ENCODE peak calls at places on chromosomes 6 and 20, in eight cellular contexts. One of them, this sample, is unnamed.

GRCh38 chr20:1509237-1509636 is 18.0 kb upstream of the SIRPB2 start:
- DNase-seq in CD8-positive, alpha-beta T cell: no peak
- DNase-seq in cardiac septum: no peak
- DNase-seq in mesenchymal stem cell: no peak
- DNase-seq in activated T-cell treated with anti-CD3 and anti-CD28 coated beads for 1 hour: peak; percentile 6
- DNase-seq in activated CD4-positive, alpha-beta T cell treated with anti-CD3 and anti-CD28 coated beads, Interleukin-2, amount 50 U/mL, for 4 hours: peak; percentile 18
- DNase-seq in epithelial cell of esophagus: peak; percentile 50
- DNase-seq in AG09309: no peak
- DNase-seq in this sample: no peak

GRCh38 chr6:42702200-42702599 is 20.2 kb downstream of the PRPH2 start:
- DNase-seq in CD8-positive, alpha-beta T cell: no peak
- DNase-seq in cardiac septum: no peak
- DNase-seq in mesenchymal stem cell: peak; percentile 87
- DNase-seq in activated T-cell treated with anti-CD3 and anti-CD28 coated beads for 1 hour: no peak
- DNase-seq in activated CD4-positive, alpha-beta T cell treated with anti-CD3 and anti-CD28 coated beads, Interleukin-2, amount 50 U/mL, for 4 hours: no peak
- DNase-seq in epithelial cell of esophagus: peak; percentile 89
- DNase-seq in AG09309: no peak
- DNase-seq in this sample: peak; percentile 38

GRCh38 chr6:128161263-128161662 is 260.4 kb upstream of the THEMIS start:
- DNase-seq in CD8-positive, alpha-beta T cell: no peak
- DNase-seq in cardiac septum: no peak
- DNase-seq in mesenchymal stem cell: no peak
- DNase-seq in activated T-cell treated with anti-CD3 and anti-CD28 coated beads for 1 hour: no peak
- DNase-seq in activated CD4-positive, alpha-beta T cell treated with anti-CD3 and anti-CD28 coated beads, Interleukin-2, amount 50 U/mL, for 4 hours: no peak
- DNase-seq in epithelial cell of esophagus: no peak
- DNase-seq in AG09309: no peak
- DNase-seq in this sample: no peak

GRCh38 chr6:134217110-134217509 is 100.8 kb downstream of the SGK1 start:
- DNase-seq in CD8-positive, alpha-beta T cell: no peak
- DNase-seq in cardiac septum: no peak
- DNase-seq in mesenchymal stem cell: peak; percentile 27
- DNase-seq in activated T-cell treated with anti-CD3 and anti-CD28 coated beads for 1 hour: no peak
- DNase-seq in activated CD4-positive, alpha-beta T cell treated with anti-CD3 and anti-CD28 coated beads, Interleukin-2, amount 50 U/mL, for 4 hours: no peak
- DNase-seq in epithelial cell of esophagus: no peak
- DNase-seq in AG09309: no peak
- DNase-seq in this sample: no peak

GRCh38 chr20:2986466-2986865 is 57.0 kb upstream of the GNRH2 start:
- DNase-seq in CD8-positive, alpha-beta T cell: no peak
- DNase-seq in cardiac septum: no peak
- DNase-seq in mesenchymal stem cell: peak; percentile 26
- DNase-seq in activated T-cell treated with anti-CD3 and anti-CD28 coated beads for 1 hour: no peak
- DNase-seq in activated CD4-positive, alpha-beta T cell treated with anti-CD3 and anti-CD28 coated beads, Interleukin-2, amount 50 U/mL, for 4 hours: no peak
- DNase-seq in epithelial cell of esophagus: peak; percentile 91
- DNase-seq in AG09309: no peak
- DNase-seq in this sample: no peak

GRCh38 chr6:42783876-42784738 is 2.3 kb downstream of the BICRAL start:
- DNase-seq in CD8-positive, alpha-beta T cell: no peak
- DNase-seq in cardiac septum: no peak
- DNase-seq in mesenchymal stem cell: no peak
- DNase-seq in activated T-cell treated with anti-CD3 and anti-CD28 coated beads for 1 hour: no peak
- DNase-seq in activated CD4-positive, alpha-beta T cell treated with anti-CD3 and anti-CD28 coated beads, Interleukin-2, amount 50 U/mL, for 4 hours: no peak
- DNase-seq in epithelial cell of esophagus: no peak
- DNase-seq in AG09309: no peak
- DNase-seq in this sample: no peak

GRCh38 chr20:37744347-37744746 is 50.5 kb downstream of the CTNNBL1 start:
- DNase-seq in CD8-positive, alpha-beta T cell: no peak
- DNase-seq in cardiac septum: no peak
- DNase-seq in mesenchymal stem cell: no peak
- DNase-seq in activated T-cell treated with anti-CD3 and anti-CD28 coated beads for 1 hour: no peak
- DNase-seq in activated CD4-positive, alpha-beta T cell treated with anti-CD3 and anti-CD28 coated beads, Interleukin-2, amount 50 U/mL, for 4 hours: no peak
- DNase-seq in epithelial cell of esophagus: no peak
- DNase-seq in AG09309: no peak
- DNase-seq in this sample: no peak

GRCh38 chr6:41449399-41450245 is 96.6 kb upstream of the FOXP4 start:
- DNase-seq in CD8-positive, alpha-beta T cell: no peak
- DNase-seq in cardiac septum: no peak
- DNase-seq in mesenchymal stem cell: no peak
- DNase-seq in activated T-cell treated with anti-CD3 and anti-CD28 coated beads for 1 hour: no peak
- DNase-seq in activated CD4-positive, alpha-beta T cell treated with anti-CD3 and anti-CD28 coated beads, Interleukin-2, amount 50 U/mL, for 4 hours: no peak
- DNase-seq in epithelial cell of esophagus: no peak
- DNase-seq in AG09309: no peak
- DNase-seq in this sample: no peak

GRCh38 chr20:54132612-54133433 is 41.0 kb downstream of the CYP24A1 start:
- DNase-seq in CD8-positive, alpha-beta T cell: no peak
- DNase-seq in cardiac septum: no peak
- DNase-seq in mesenchymal stem cell: peak; percentile 97
- DNase-seq in activated T-cell treated with anti-CD3 and anti-CD28 coated beads for 1 hour: no peak
- DNase-seq in activated CD4-positive, alpha-beta T cell treated with anti-CD3 and anti-CD28 coated beads, Interleukin-2, amount 50 U/mL, for 4 hours: no peak
- DNase-seq in epithelial cell of esophagus: peak; percentile 99
- DNase-seq in AG09309: peak; percentile 97
- DNase-seq in this sample: peak; percentile 96

GRCh38 chr20:10040070-10040970 is 5.5 kb downstream of the ANKEF1 start:
- DNase-seq in CD8-positive, alpha-beta T cell: no peak
- DNase-seq in cardiac septum: no peak
- DNase-seq in mesenchymal stem cell: peak; percentile 88
- DNase-seq in activated T-cell treated with anti-CD3 and anti-CD28 coated beads for 1 hour: no peak
- DNase-seq in activated CD4-positive, alpha-beta T cell treated with anti-CD3 and anti-CD28 coated beads, Interleukin-2, amount 50 U/mL, for 4 hours: no peak
- DNase-seq in epithelial cell of esophagus: peak; percentile 79
- DNase-seq in AG09309: no peak
- DNase-seq in this sample: peak; percentile 42

GRCh38 chr6:99602519-99603420 is 3.9 kb upstream of the PRDM13 start:
- DNase-seq in CD8-positive, alpha-beta T cell: no peak
- DNase-seq in cardiac septum: no peak
- DNase-seq in mesenchymal stem cell: no peak
- DNase-seq in activated T-cell treated with anti-CD3 and anti-CD28 coated beads for 1 hour: no peak
- DNase-seq in activated CD4-positive, alpha-beta T cell treated with anti-CD3 and anti-CD28 coated beads, Interleukin-2, amount 50 U/mL, for 4 hours: no peak
- DNase-seq in epithelial cell of esophagus: no peak
- DNase-seq in AG09309: no peak
- DNase-seq in this sample: no peak

This sample was measured in HFF-Myc.